ENCODE peak calls at places on chromosomes 1 and 21, in ten cellular contexts. One of them, this sample, is unnamed.

GRCh38 chr1:11740258-11741192 is 4.6 kb downstream of the AGTRAP start:
- DNase-seq in smooth muscle cell of the brain vasculature: no peak
- DNase-seq in HTR-8/SVneo: no peak
- DNase-seq in kidney epithelial cell: no peak
- DNase-seq in lung: no peak
- DNase-seq in NAMALWA: no peak
- DNase-seq in stromal cell of bone marrow: no peak
- DNase-seq in NCI-H345: no peak
- DNase-seq in NCI-H1417: no peak
- DNase-seq in GM23248: no peak
- DNase-seq in this sample: no peak

GRCh38 chr1:14516974-14517812 is 81.3 kb upstream of the KAZN start:
- DNase-seq in lung: no peak
- DNase-seq in smooth muscle cell of the brain vasculature: no peak
- DNase-seq in NAMALWA: no peak
- DNase-seq in kidney epithelial cell: peak
- DNase-seq in GM23248: peak
- DNase-seq in NCI-H1417: no peak
- DNase-seq in stromal cell of bone marrow: peak
- DNase-seq in NCI-H345: no peak
- DNase-seq in HTR-8/SVneo: no peak
- DNase-seq in this sample: no peak

GRCh38 chr1:116941670-116942069 is 32.0 kb downstream of the PTGFRN start:
- DNase-seq in smooth muscle cell of the brain vasculature: no peak
- DNase-seq in GM23248: no peak
- DNase-seq in NAMALWA: no peak
- DNase-seq in kidney epithelial cell: no peak
- DNase-seq in stromal cell of bone marrow: no peak
- DNase-seq in NCI-H1417: no peak
- DNase-seq in HTR-8/SVneo: no peak
- DNase-seq in NCI-H345: no peak
- DNase-seq in lung: no peak
- DNase-seq in this sample: no peak

GRCh38 chr1:229752679-229753078 is 126.6 kb downstream of the URB2 start:
- DNase-seq in NCI-H1417: no peak
- DNase-seq in HTR-8/SVneo: no peak
- DNase-seq in kidney epithelial cell: no peak
- DNase-seq in NAMALWA: no peak
- DNase-seq in GM23248: no peak
- DNase-seq in NCI-H345: no peak
- DNase-seq in smooth muscle cell of the brain vasculature: no peak
- DNase-seq in lung: no peak
- DNase-seq in stromal cell of bone marrow: no peak
- DNase-seq in this sample: no peak

GRCh38 chr1:205961970-205962820 is 18.9 kb upstream of the SLC26A9 start:
- DNase-seq in HTR-8/SVneo: no peak
- DNase-seq in NCI-H1417: no peak
- DNase-seq in NCI-H345: no peak
- DNase-seq in GM23248: peak
- DNase-seq in kidney epithelial cell: peak
- DNase-seq in NAMALWA: no peak
- DNase-seq in stromal cell of bone marrow: no peak
- DNase-seq in smooth muscle cell of the brain vasculature: no peak
- DNase-seq in lung: peak
- DNase-seq in this sample: peak

GRCh38 chr1:182957902-182958395 is 5.0 kb upstream of the SHCBP1L start:
- DNase-seq in kidney epithelial cell: no peak
- DNase-seq in lung: no peak
- DNase-seq in stromal cell of bone marrow: no peak
- DNase-seq in HTR-8/SVneo: no peak
- DNase-seq in smooth muscle cell of the brain vasculature: no peak
- DNase-seq in NAMALWA: no peak
- DNase-seq in NCI-H1417: no peak
- DNase-seq in GM23248: no peak
- DNase-seq in NCI-H345: no peak
- DNase-seq in this sample: no peak

GRCh38 chr21:18951291-18952038 is 547.9 kb upstream of the TMPRSS15 start:
- DNase-seq in NCI-H1417: peak
- DNase-seq in NCI-H345: peak
- DNase-seq in smooth muscle cell of the brain vasculature: no peak
- DNase-seq in lung: no peak
- DNase-seq in HTR-8/SVneo: peak
- DNase-seq in kidney epithelial cell: peak
- DNase-seq in GM23248: no peak
- DNase-seq in stromal cell of bone marrow: no peak
- DNase-seq in NAMALWA: peak
- DNase-seq in this sample: no peak

GRCh38 chr1:27300341-27301051 is 21.5 kb upstream of the TMEM222 start:
- DNase-seq in stromal cell of bone marrow: peak
- DNase-seq in GM23248: peak
- DNase-seq in smooth muscle cell of the brain vasculature: peak
- DNase-seq in kidney epithelial cell: peak
- DNase-seq in NAMALWA: peak
- DNase-seq in NCI-H1417: peak
- DNase-seq in HTR-8/SVneo: peak
- DNase-seq in NCI-H345: peak
- DNase-seq in lung: peak
- DNase-seq in this sample: peak

GRCh38 chr1:30329802-30330557 is 393.4 kb downstream of the MATN1 start:
- DNase-seq in smooth muscle cell of the brain vasculature: no peak
- DNase-seq in NAMALWA: no peak
- DNase-seq in stromal cell of bone marrow: no peak
- DNase-seq in GM23248: no peak
- DNase-seq in lung: peak
- DNase-seq in HTR-8/SVneo: no peak
- DNase-seq in NCI-H345: no peak
- DNase-seq in NCI-H1417: no peak
- DNase-seq in kidney epithelial cell: no peak
- DNase-seq in this sample: no peak

GRCh38 chr1:2830761-2831425 is 29.4 kb upstream of the TTC34 start:
- DNase-seq in lung: no peak
- DNase-seq in stromal cell of bone marrow: no peak
- DNase-seq in kidney epithelial cell: no peak
- DNase-seq in GM23248: no peak
- DNase-seq in HTR-8/SVneo: no peak
- DNase-seq in NAMALWA: no peak
- DNase-seq in NCI-H345: no peak
- DNase-seq in NCI-H1417: no peak
- DNase-seq in smooth muscle cell of the brain vasculature: no peak
- DNase-seq in this sample: no peak

GRCh38 chr1:177219458-177220390 is 49.0 kb downstream of the BRINP2 start:
- DNase-seq in HTR-8/SVneo: no peak
- DNase-seq in kidney epithelial cell: no peak
- DNase-seq in stromal cell of bone marrow: no peak
- DNase-seq in lung: no peak
- DNase-seq in NCI-H345: no peak
- DNase-seq in NAMALWA: no peak
- DNase-seq in GM23248: no peak
- DNase-seq in smooth muscle cell of the brain vasculature: no peak
- DNase-seq in NCI-H1417: no peak
- DNase-seq in this sample: no peak

GRCh38 chr1:160910351-160910750 is 25.4 kb upstream of the ITLN1 start:
- DNase-seq in kidney epithelial cell: no peak
- DNase-seq in NCI-H1417: peak
- DNase-seq in lung: no peak
- DNase-seq in HTR-8/SVneo: no peak
- DNase-seq in NAMALWA: no peak
- DNase-seq in NCI-H345: peak
- DNase-seq in stromal cell of bone marrow: no peak
- DNase-seq in smooth muscle cell of the brain vasculature: no peak
- DNase-seq in GM23248: no peak
- DNase-seq in this sample: no peak

GRCh38 chr1:25744140-25744581 is 55.8 kb upstream of the SELENON start:
- DNase-seq in NCI-H345: peak
- DNase-seq in smooth muscle cell of the brain vasculature: peak
- DNase-seq in stromal cell of bone marrow: peak
- DNase-seq in HTR-8/SVneo: peak
- DNase-seq in GM23248: peak
- DNase-seq in lung: peak
- DNase-seq in NCI-H1417: peak
- DNase-seq in NAMALWA: no peak
- DNase-seq in kidney epithelial cell: no peak
- DNase-seq in this sample: peak

GRCh38 chr1:78360584-78360983 is 130.2 kb upstream of the PTGFR start:
- DNase-seq in smooth muscle cell of the brain vasculature: no peak
- DNase-seq in NCI-H1417: no peak
- DNase-seq in kidney epithelial cell: no peak
- DNase-seq in NAMALWA: no peak
- DNase-seq in NCI-H345: no peak
- DNase-seq in lung: no peak
- DNase-seq in HTR-8/SVneo: no peak
- DNase-seq in stromal cell of bone marrow: no peak
- DNase-seq in GM23248: no peak
- DNase-seq in this sample: no peak

GRCh38 chr1:8019229-8019620 is 6.9 kb downstream of the ERRFI1 start:
- DNase-seq in stromal cell of bone marrow: no peak
- DNase-seq in NAMALWA: no peak
- DNase-seq in GM23248: no peak
- DNase-seq in lung: no peak
- DNase-seq in NCI-H1417: no peak
- DNase-seq in NCI-H345: no peak
- DNase-seq in kidney epithelial cell: no peak
- DNase-seq in smooth muscle cell of the brain vasculature: no peak
- DNase-seq in HTR-8/SVneo: no peak
- DNase-seq in this sample: no peak

GRCh38 chr1:245156041-245156735 is 1.4 kb downstream of the KIF26B start:
- DNase-seq in HTR-8/SVneo: peak
- DNase-seq in smooth muscle cell of the brain vasculature: no peak
- DNase-seq in kidney epithelial cell: no peak
- DNase-seq in NCI-H345: peak
- DNase-seq in NAMALWA: peak
- DNase-seq in NCI-H1417: peak
- DNase-seq in stromal cell of bone marrow: peak
- DNase-seq in lung: peak
- DNase-seq in GM23248: peak
- DNase-seq in this sample: peak

GRCh38 chr1:208731976-208732821 is 488.0 kb upstream of the PLXNA2 start:
- DNase-seq in NCI-H345: peak
- DNase-seq in HTR-8/SVneo: no peak
- DNase-seq in stromal cell of bone marrow: no peak
- DNase-seq in GM23248: no peak
- DNase-seq in lung: no peak
- DNase-seq in kidney epithelial cell: peak
- DNase-seq in smooth muscle cell of the brain vasculature: no peak
- DNase-seq in NAMALWA: peak
- DNase-seq in NCI-H1417: peak
- DNase-seq in this sample: peak

GRCh38 chr1:156814571-156815260 is 1.9 kb downstream of the SH2D2A start:
- DNase-seq in lung: no peak
- DNase-seq in NCI-H1417: no peak
- DNase-seq in GM23248: peak
- DNase-seq in HTR-8/SVneo: no peak
- DNase-seq in NAMALWA: no peak
- DNase-seq in smooth muscle cell of the brain vasculature: no peak
- DNase-seq in NCI-H345: no peak
- DNase-seq in stromal cell of bone marrow: no peak
- DNase-seq in kidney epithelial cell: no peak
- DNase-seq in this sample: no peak

GRCh38 chr1:168483531-168483930 is 60.3 kb downstream of the XCL2 start:
- DNase-seq in smooth muscle cell of the brain vasculature: no peak
- DNase-seq in HTR-8/SVneo: no peak
- DNase-seq in NCI-H345: no peak
- DNase-seq in stromal cell of bone marrow: peak
- DNase-seq in NCI-H1417: no peak
- DNase-seq in kidney epithelial cell: no peak
- DNase-seq in GM23248: peak
- DNase-seq in NAMALWA: no peak
- DNase-seq in lung: no peak
- DNase-seq in this sample: no peak

GRCh38 chr1:67838180-67838912 is 5.1 kb upstream of the GNG12 start:
- DNase-seq in smooth muscle cell of the brain vasculature: no peak
- DNase-seq in NCI-H1417: peak
- DNase-seq in kidney epithelial cell: no peak
- DNase-seq in HTR-8/SVneo: no peak
- DNase-seq in GM23248: peak
- DNase-seq in NAMALWA: no peak
- DNase-seq in lung: no peak
- DNase-seq in stromal cell of bone marrow: no peak
- DNase-seq in NCI-H345: no peak
- DNase-seq in this sample: no peak

GRCh38 chr1:5755552-5756125 is 236.6 kb downstream of the NPHP4 start:
- DNase-seq in HTR-8/SVneo: no peak
- DNase-seq in stromal cell of bone marrow: no peak
- DNase-seq in NCI-H345: no peak
- DNase-seq in kidney epithelial cell: no peak
- DNase-seq in NAMALWA: no peak
- DNase-seq in NCI-H1417: no peak
- DNase-seq in GM23248: no peak
- DNase-seq in lung: no peak
- DNase-seq in smooth muscle cell of the brain vasculature: no peak
- DNase-seq in this sample: no peak

GRCh38 chr1:162682013-162682419 is 49.8 kb downstream of the DDR2 start:
- DNase-seq in NCI-H345: no peak
- DNase-seq in kidney epithelial cell: no peak
- DNase-seq in HTR-8/SVneo: no peak
- DNase-seq in stromal cell of bone marrow: no peak
- DNase-seq in GM23248: no peak
- DNase-seq in NAMALWA: no peak
- DNase-seq in smooth muscle cell of the brain vasculature: no peak
- DNase-seq in lung: no peak
- DNase-seq in NCI-H1417: no peak
- DNase-seq in this sample: no peak

GRCh38 chr1:179776831-179777230 is 33.7 kb downstream of the FAM163A start:
- DNase-seq in kidney epithelial cell: no peak
- DNase-seq in NCI-H345: no peak
- DNase-seq in NCI-H1417: no peak
- DNase-seq in HTR-8/SVneo: no peak
- DNase-seq in lung: no peak
- DNase-seq in stromal cell of bone marrow: no peak
- DNase-seq in NAMALWA: no peak
- DNase-seq in GM23248: no peak
- DNase-seq in smooth muscle cell of the brain vasculature: no peak
- DNase-seq in this sample: no peak

GRCh38 chr1:2290595-2291510 is 62.7 kb downstream of the SKI start:
- DNase-seq in NCI-H1417: no peak
- DNase-seq in GM23248: peak
- DNase-seq in NCI-H345: no peak
- DNase-seq in kidney epithelial cell: peak
- DNase-seq in HTR-8/SVneo: peak
- DNase-seq in NAMALWA: no peak
- DNase-seq in smooth muscle cell of the brain vasculature: peak
- DNase-seq in stromal cell of bone marrow: peak
- DNase-seq in lung: peak
- DNase-seq in this sample: peak

GRCh38 chr1:34785231-34785874 is 4.3 kb downstream of the GJB3 start:
- DNase-seq in lung: no peak
- DNase-seq in kidney epithelial cell: no peak
- DNase-seq in NAMALWA: no peak
- DNase-seq in smooth muscle cell of the brain vasculature: no peak
- DNase-seq in NCI-H1417: no peak
- DNase-seq in NCI-H345: no peak
- DNase-seq in GM23248: no peak
- DNase-seq in HTR-8/SVneo: no peak
- DNase-seq in stromal cell of bone marrow: no peak
- DNase-seq in this sample: no peak